ENCODE peak calls at places on chromosomes 13 and 19, in six cellular contexts. V, A, Z, J, W and L are unnamed samples.

GRCh38 chr13:39038569-39038898 is 278 bp downstream of the NHLRC3 start:
- DNase-seq in W (no peak), J (no peak), Z (peak; percentile 14), A (peak; percentile 37), V (no peak), L (no peak)

GRCh38 chr19:4641132-4641531 is 1.8 kb downstream of the TNFAIP8L1 start:
- DNase-seq in V (no peak), J (no peak), Z (no peak), A (no peak), W (no peak), L (no peak)

GRCh38 chr13:87872813-87873212 is 201.6 kb downstream of the SLITRK5 start:
- DNase-seq in W (no peak), V (no peak), J (peak; percentile 58), A (no peak), Z (no peak), L (no peak)

GRCh38 chr13:100493418-100493817 is 95.2 kb downstream of the GGACT start:
- DNase-seq in Z (no peak), W (peak; percentile 91), J (peak; percentile 50), V (no peak), A (no peak), L (no peak)

GRCh38 chr19:35013820-35014754 is 14.0 kb downstream of the GRAMD1A start:
- DNase-seq in W (peak; percentile 38), J (no peak), A (no peak), V (no peak), Z (no peak), L (no peak)

GRCh38 chr19:50269653-50270052 is 59.5 kb downstream of the KCNC3 start:
- DNase-seq in V (no peak), A (no peak), Z (no peak), W (no peak), J (no peak), L (no peak)

GRCh38 chr19:47020992-47021496 is 1.4 kb downstream of the NPAS1 start:
- DNase-seq in J (no peak), Z (no peak), W (peak; percentile 33), A (no peak), V (no peak), L (peak; percentile 44)

GRCh38 chr19:48999481-49000325 is 6.0 kb downstream of the RUVBL2 start:
- DNase-seq in Z (peak; percentile 56), W (peak; percentile 80), A (no peak), J (peak; percentile 62), V (peak; percentile 60), L (peak; percentile 87)

GRCh38 chr13:60335531-60335930 is 61.5 kb upstream of the TDRD3 start:
- DNase-seq in V (no peak), J (peak; percentile 20), Z (no peak), A (no peak), W (peak; percentile 27), L (no peak)

GRCh38 chr19:49876422-49877019 is 634 bp downstream of the AKT1S1 start:
- DNase-seq in J (peak; percentile 98), W (peak; percentile 100), Z (peak; percentile 99), A (peak; percentile 98), V (peak; percentile 98), L (peak; percentile 97)

GRCh38 chr19:12996542-12997094 is 1.3 kb downstream of the NFIX start:
- DNase-seq in J (no peak), V (peak; percentile 51), A (no peak), W (peak; percentile 47), Z (no peak), L (peak; percentile 47)

GRCh38 chr13:47067296-47067695 is 170.4 kb upstream of the HTR2A start:
- DNase-seq in A (no peak), W (no peak), J (no peak), V (no peak), Z (no peak), L (no peak)

GRCh38 chr13:112806761-112807652 is 117.2 kb downstream of the ATP11A start:
- DNase-seq in V (no peak), J (peak; percentile 20), A (no peak), Z (no peak), W (no peak), L (no peak)

GRCh38 chr13:76038920-76039716 is 403.0 kb downstream of the LMO7 start:
- DNase-seq in A (no peak), J (no peak), W (no peak), Z (peak; percentile 1), V (no peak), L (no peak)

GRCh38 chr13:26977541-26977940 is 194.1 kb downstream of the USP12 start:
- DNase-seq in J (peak; percentile 71), V (no peak), W (peak; percentile 46), A (no peak), Z (no peak), L (no peak)

GRCh38 chr13:39463611-39464010 is 139.4 kb downstream of the LHFPL6 start:
- DNase-seq in W (no peak), V (no peak), A (no peak), J (peak; percentile 17), Z (no peak), L (no peak)

GRCh38 chr19:43731854-43732253 is 16.0 kb downstream of the IRGC start:
- DNase-seq in A (no peak), J (no peak), V (no peak), Z (no peak), W (peak; percentile 25), L (no peak)

GRCh38 chr13:50129923-50130685 is 114.9 kb downstream of the KCNRG start:
- DNase-seq in A (peak; percentile 43), V (no peak), Z (peak; percentile 24), J (peak; percentile 35), W (peak; percentile 61), L (peak; percentile 50)

GRCh38 chr19:33988601-33989000 is 183.7 kb upstream of the LSM14A start:
- DNase-seq in W (no peak), A (no peak), Z (no peak), V (no peak), J (no peak), L (no peak)

GRCh38 chr13:79455331-79455730 is 25.6 kb upstream of the NDFIP2 start:
- DNase-seq in Z (no peak), J (peak; percentile 88), A (no peak), V (no peak), W (peak; percentile 16), L (no peak)

GRCh38 chr19:46299004-46299509 is 2.2 kb downstream of the HIF3A start:
- DNase-seq in V (peak; percentile 97), J (peak; percentile 66), A (peak; percentile 97), W (peak; percentile 97), Z (peak; percentile 99), L (no peak)

GRCh38 chr13:109672545-109672944 is 113.8 kb downstream of the IRS2 start:
- DNase-seq in A (no peak), W (no peak), J (peak; percentile 50), Z (no peak), V (no peak), L (no peak)

GRCh38 chr19:11364935-11365334 is 9.5 kb upstream of the SWSAP1 start:
- DNase-seq in Z (no peak), A (no peak), W (no peak), J (no peak), V (no peak), L (no peak)

GRCh38 chr13:94780421-94780820 is 68.1 kb upstream of the SOX21 start:
- DNase-seq in Z (no peak), V (no peak), J (no peak), A (no peak), W (no peak), L (no peak)

GRCh38 chr13:35857769-35858168 is 273.4 kb downstream of the DCLK1 start:
- DNase-seq in W (peak; percentile 33), J (peak; percentile 84), V (no peak), Z (no peak), A (no peak), L (no peak)

GRCh38 chr13:75368167-75368566 is 113.8 kb downstream of the TBC1D4 start:
- DNase-seq in A (no peak), J (peak; percentile 96), V (no peak), Z (no peak), W (peak; percentile 93), L (no peak)

GRCh38 chr13:73274147-73274546 is 215.3 kb downstream of the KLF5 start:
- DNase-seq in V (no peak), J (peak; percentile 75), Z (no peak), A (no peak), W (no peak), L (no peak)

GRCh38 chr13:73272831-73273230 is 214.0 kb downstream of the KLF5 start:
- DNase-seq in J (no peak), W (no peak), Z (no peak), A (no peak), V (no peak), L (no peak)

GRCh38 chr13:73273276-73273675 is 214.5 kb downstream of the KLF5 start:
- DNase-seq in Z (no peak), V (no peak), A (no peak), W (no peak), J (no peak), L (no peak)

GRCh38 chr13:73273737-73274136 is 214.9 kb downstream of the KLF5 start:
- DNase-seq in J (peak; percentile 97), V (no peak), Z (no peak), A (no peak), W (peak; percentile 57), L (no peak)

DNA sequence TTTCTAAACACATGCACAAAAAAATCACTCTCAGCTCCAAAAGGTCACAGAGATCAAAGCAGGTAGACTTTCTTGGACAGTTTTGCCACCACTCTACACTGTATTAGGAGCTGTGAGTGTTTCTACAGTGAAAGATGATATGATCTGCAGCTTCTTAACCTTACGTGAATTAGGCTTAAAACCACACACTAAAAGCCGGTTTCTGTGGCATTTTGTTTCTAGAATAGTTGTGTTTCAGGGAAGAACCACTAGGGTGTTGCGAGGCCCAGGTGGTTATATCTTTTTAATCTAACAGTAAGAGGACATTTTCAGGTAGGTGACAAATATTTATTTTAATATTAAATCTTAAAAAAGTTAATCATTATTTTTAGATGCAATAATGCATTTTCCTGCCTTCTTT is 216.4 kb downstream of the KLF5 start:
- DNase-seq in V (no peak), W (no peak), A (no peak), Z (no peak), J (no peak), L (no peak)
- TF ChIP-seq CTCF in V (no peak), W (no peak), A (no peak), Z (no peak), J (no peak), L (no peak)

GRCh38 chr13:91017669-91018053 is 329.8 kb upstream of the MIR17HG start:
- DNase-seq in W (peak; percentile 9), V (peak; percentile 30), A (no peak), Z (peak; percentile 32), J (peak; percentile 6), L (peak; percentile 15)
- TF ChIP-seq CTCF in W (no peak), V (no peak), A (no peak), Z (no peak), J (no peak), L (peak; percentile 30)

GRCh38 chr19:52227980-52228379 is 38.1 kb downstream of the PPP2R1A start:
- DNase-seq in V (no peak), A (no peak), W (no peak), J (no peak), Z (no peak), L (no peak)
- TF ChIP-seq CTCF in V (no peak), A (no peak), W (no peak), J (no peak), Z (no peak), L (no peak)

DNA sequence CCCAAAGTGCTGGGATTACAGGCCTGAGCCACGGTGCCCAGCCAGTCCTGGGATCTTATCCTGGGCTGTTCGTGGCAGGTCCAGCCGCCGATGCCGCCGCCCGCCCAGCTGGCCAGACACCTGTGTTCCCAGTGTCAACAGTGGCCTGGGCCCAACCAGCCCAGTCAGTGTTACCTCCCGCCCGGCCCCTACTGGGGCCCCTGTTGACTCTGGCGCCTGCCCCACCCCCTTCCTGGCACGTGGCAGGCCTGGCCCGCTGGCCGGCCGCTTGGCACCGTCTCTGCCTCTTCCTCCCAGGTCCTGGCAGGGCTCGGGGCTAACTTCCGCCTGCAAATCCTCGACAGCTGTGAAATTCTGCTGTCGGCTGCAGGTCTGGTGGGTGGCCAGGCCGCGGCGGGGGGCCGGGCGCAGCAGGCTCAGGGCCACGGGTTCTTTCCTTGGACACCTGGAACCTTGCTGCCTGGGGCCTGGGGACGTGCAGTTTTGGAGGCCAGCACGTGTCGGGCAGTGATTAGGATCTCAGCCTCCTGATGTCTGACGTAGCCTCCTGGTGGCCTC is 9.1 kb downstream of the ARID3A start:
- DNase-seq in A (peak; percentile 92), Z (peak; percentile 86), J (peak; percentile 74), W (peak; percentile 90), V (peak; percentile 98), L (no peak)
- TF ChIP-seq CTCF in A (no peak), Z (no peak), J (no peak), W (no peak), V (peak; percentile 24), L (no peak)